ENCODE peak calls at places on chromosome 18, in four cellular contexts. One of them, this sample, is unnamed.

GRCh38 chr18:63908858-63909257 is 1.1 kb downstream of the SERPINB10 start:
- DNase-seq in Panc1: no peak
- DNase-seq in HCT116: no peak
- DNase-seq in K562: no peak
- DNase-seq in this sample: no peak

GRCh38 chr18:3593381-3593903 is 143.5 kb downstream of the TGIF1 start:
- DNase-seq in Panc1: no peak
- DNase-seq in HCT116: no peak
- DNase-seq in K562: peak
- DNase-seq in this sample: no peak

GRCh38 chr18:48290162-48290926 is 118.8 kb downstream of the ZBTB7C start:
- DNase-seq in Panc1: no peak
- DNase-seq in HCT116: no peak
- DNase-seq in K562: no peak
- DNase-seq in this sample: no peak

GRCh38 chr18:74252032-74252380 is 39.8 kb downstream of the CYB5A start:
- DNase-seq in Panc1: no peak
- DNase-seq in HCT116: no peak
- DNase-seq in K562: no peak
- DNase-seq in this sample: no peak

GRCh38 chr18:23956483-23956882 is 58.1 kb upstream of the TTC39C start:
- DNase-seq in Panc1: no peak
- DNase-seq in HCT116: no peak
- DNase-seq in K562: no peak
- DNase-seq in this sample: no peak

GRCh38 chr18:32019251-32019943 is 772 bp downstream of the RNF125 start:
- DNase-seq in Panc1: no peak
- DNase-seq in HCT116: peak
- DNase-seq in K562: peak
- DNase-seq in this sample: peak

GRCh38 chr18:10259934-10260333 is 194.5 kb upstream of the APCDD1 start:
- DNase-seq in Panc1: no peak
- DNase-seq in HCT116: no peak
- DNase-seq in K562: no peak
- DNase-seq in this sample: no peak

GRCh38 chr18:46283268-46283667 is 179.1 kb downstream of the HAUS1 start:
- DNase-seq in Panc1: no peak
- DNase-seq in HCT116: no peak
- DNase-seq in K562: peak
- DNase-seq in this sample: no peak

GRCh38 chr18:79664525-79665125 is 15.0 kb upstream of the CTDP1 start:
- DNase-seq in Panc1: peak
- DNase-seq in HCT116: no peak
- DNase-seq in K562: no peak
- DNase-seq in this sample: no peak

GRCh38 chr18:22339913-22340312 is 77.8 kb downstream of the CTAGE1 start:
- DNase-seq in Panc1: no peak
- DNase-seq in HCT116: no peak
- DNase-seq in K562: no peak
- DNase-seq in this sample: no peak

GRCh38 chr18:63157293-63158011 is 162.1 kb downstream of the BCL2 start:
- DNase-seq in Panc1: no peak
- DNase-seq in HCT116: no peak
- DNase-seq in K562: no peak
- DNase-seq in this sample: no peak

GRCh38 chr18:52481116-52481515 is 141.1 kb downstream of the DCC start:
- DNase-seq in Panc1: no peak
- DNase-seq in HCT116: no peak
- DNase-seq in K562: no peak
- DNase-seq in this sample: no peak

GRCh38 chr18:60358516-60358915 is 14.1 kb downstream of the MC4R start:
- DNase-seq in Panc1: no peak
- DNase-seq in HCT116: no peak
- DNase-seq in K562: no peak
- DNase-seq in this sample: no peak

GRCh38 chr18:79640875-79641274 is 38.7 kb upstream of the CTDP1 start:
- DNase-seq in Panc1: no peak
- DNase-seq in HCT116: no peak
- DNase-seq in K562: no peak
- DNase-seq in this sample: no peak

GRCh38 chr18:80175451-80176235 is 66.6 kb downstream of the ADNP2 start:
- DNase-seq in Panc1: no peak
- DNase-seq in HCT116: no peak
- DNase-seq in K562: no peak
- DNase-seq in this sample: no peak

GRCh38 chr18:32391126-32391525 is 79.6 kb downstream of the GAREM1 start:
- DNase-seq in Panc1: no peak
- DNase-seq in HCT116: no peak
- DNase-seq in K562: no peak
- DNase-seq in this sample: no peak

GRCh38 chr18:40431071-40431998 is 1523.7 kb upstream of the PIK3C3 start:
- DNase-seq in Panc1: no peak
- DNase-seq in HCT116: no peak
- DNase-seq in K562: no peak
- DNase-seq in this sample: no peak

GRCh38 chr18:36372902-36373301 is 75.4 kb downstream of the FHOD3 start:
- DNase-seq in Panc1: no peak
- DNase-seq in HCT116: no peak
- DNase-seq in K562: no peak
- DNase-seq in this sample: no peak

GRCh38 chr18:46051731-46052461 is 20.2 kb downstream of the PSTPIP2 start:
- DNase-seq in Panc1: no peak
- DNase-seq in HCT116: no peak
- DNase-seq in K562: no peak
- DNase-seq in this sample: peak

GRCh38 chr18:36352384-36352783 is 54.9 kb downstream of the FHOD3 start:
- DNase-seq in Panc1: no peak
- DNase-seq in HCT116: no peak
- DNase-seq in K562: no peak
- DNase-seq in this sample: no peak

GRCh38 chr18:11308499-11308898 is 159.1 kb upstream of the PIEZO2 start:
- DNase-seq in Panc1: no peak
- DNase-seq in HCT116: no peak
- DNase-seq in K562: no peak
- DNase-seq in this sample: no peak

GRCh38 chr18:11494093-11494492 is 115.3 kb upstream of the SLC35G4 start:
- DNase-seq in Panc1: no peak
- DNase-seq in HCT116: no peak
- DNase-seq in K562: no peak
- DNase-seq in this sample: peak

GRCh38 chr18:59802031-59802430 is 97.8 kb upstream of the PMAIP1 start:
- DNase-seq in Panc1: no peak
- DNase-seq in HCT116: no peak
- DNase-seq in K562: no peak
- DNase-seq in this sample: no peak

GRCh38 chr18:3869848-3870247 is 419.9 kb downstream of the TGIF1 start:
- DNase-seq in Panc1: peak
- DNase-seq in HCT116: peak
- DNase-seq in K562: peak
- DNase-seq in this sample: peak

GRCh38 chr18:54181856-54182612 is 42.4 kb downstream of the MBD2 start:
- DNase-seq in Panc1: no peak
- DNase-seq in HCT116: no peak
- DNase-seq in K562: no peak
- DNase-seq in this sample: no peak

GRCh38 chr18:24112874-24113615 is 25.8 kb upstream of the CABYR start:
- DNase-seq in Panc1: no peak
- DNase-seq in HCT116: peak
- DNase-seq in K562: no peak
- DNase-seq in this sample: peak

GRCh38 chr18:21298351-21298750 is 56.3 kb downstream of the GREB1L start:
- DNase-seq in Panc1: no peak
- DNase-seq in HCT116: no peak
- DNase-seq in K562: no peak
- DNase-seq in this sample: no peak

DNA sequence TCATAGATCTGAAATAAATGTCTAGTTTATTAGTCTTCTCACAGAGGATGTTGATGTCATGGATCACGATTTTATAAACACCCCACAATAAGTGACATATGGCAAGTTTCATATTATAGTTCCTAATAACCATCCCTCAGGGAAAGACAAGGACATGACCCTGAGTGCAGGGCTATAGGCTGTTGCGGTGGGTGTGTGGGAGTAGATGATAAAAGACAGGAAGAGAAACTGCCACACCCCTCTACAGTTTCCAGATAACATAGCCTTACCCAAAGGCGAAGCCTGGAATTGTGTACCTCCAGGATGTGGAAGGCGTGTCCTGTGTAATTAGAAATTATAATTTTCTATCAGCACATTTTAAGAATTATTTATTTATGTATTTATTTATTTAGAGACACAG is 2.4 kb upstream of the NEDD4L start:
- DNase-seq in Panc1: no peak
- DNase-seq in HCT116: no peak
- DNase-seq in K562: peak
- DNase-seq in this sample: peak
- TF ChIP-seq TCF7L2 in Panc1: no peak
- TF ChIP-seq TCF7L2 in HCT116: no peak
- TF ChIP-seq TCF7L2 in K562: no peak
- TF ChIP-seq TCF7L2 in this sample: no peak

GRCh38 chr18:26655010-26655613 is 106.8 kb upstream of the KCTD1 start:
- DNase-seq in Panc1: no peak
- DNase-seq in HCT116: no peak
- DNase-seq in K562: no peak
- DNase-seq in this sample: no peak

GRCh38 chr18:26654173-26655009 is 106.0 kb upstream of the KCTD1 start:
- DNase-seq in Panc1: no peak
- DNase-seq in HCT116: no peak
- DNase-seq in K562: no peak
- DNase-seq in this sample: no peak

GRCh38 chr18:26656944-26657536 is 108.7 kb upstream of the KCTD1 start:
- DNase-seq in Panc1: no peak
- DNase-seq in HCT116: no peak
- DNase-seq in K562: no peak
- DNase-seq in this sample: peak

GRCh38 chr18:26656401-26656943 is 108.1 kb upstream of the KCTD1 start:
- DNase-seq in Panc1: no peak
- DNase-seq in HCT116: no peak
- DNase-seq in K562: no peak
- DNase-seq in this sample: no peak

GRCh38 chr18:26655614-26656400 is 107.5 kb upstream of the KCTD1 start:
- DNase-seq in Panc1: no peak
- DNase-seq in HCT116: no peak
- DNase-seq in K562: no peak
- DNase-seq in this sample: no peak
- TF ChIP-seq TCF7L2 in Panc1: no peak
- TF ChIP-seq TCF7L2 in HCT116: no peak
- TF ChIP-seq TCF7L2 in K562: no peak
- TF ChIP-seq TCF7L2 in this sample: no peak

GRCh38 chr18:56108486-56109367 is 520.7 kb upstream of the TCF4 start:
- DNase-seq in Panc1: no peak
- DNase-seq in HCT116: no peak
- DNase-seq in K562: no peak
- DNase-seq in this sample: no peak

GRCh38 chr18:56115072-56116038 is 523.0 kb downstream of the TXNL1 start:
- DNase-seq in Panc1: no peak
- DNase-seq in HCT116: no peak
- DNase-seq in K562: no peak
- DNase-seq in this sample: no peak

GRCh38 chr18:56112984-56113383 is 525.0 kb upstream of the TCF4 start:
- DNase-seq in Panc1: no peak
- DNase-seq in HCT116: no peak
- DNase-seq in K562: no peak
- DNase-seq in this sample: no peak

GRCh38 chr18:56107821-56108485 is 520.0 kb upstream of the TCF4 start:
- DNase-seq in Panc1: no peak
- DNase-seq in HCT116: no peak
- DNase-seq in K562: no peak
- DNase-seq in this sample: no peak

DNA sequence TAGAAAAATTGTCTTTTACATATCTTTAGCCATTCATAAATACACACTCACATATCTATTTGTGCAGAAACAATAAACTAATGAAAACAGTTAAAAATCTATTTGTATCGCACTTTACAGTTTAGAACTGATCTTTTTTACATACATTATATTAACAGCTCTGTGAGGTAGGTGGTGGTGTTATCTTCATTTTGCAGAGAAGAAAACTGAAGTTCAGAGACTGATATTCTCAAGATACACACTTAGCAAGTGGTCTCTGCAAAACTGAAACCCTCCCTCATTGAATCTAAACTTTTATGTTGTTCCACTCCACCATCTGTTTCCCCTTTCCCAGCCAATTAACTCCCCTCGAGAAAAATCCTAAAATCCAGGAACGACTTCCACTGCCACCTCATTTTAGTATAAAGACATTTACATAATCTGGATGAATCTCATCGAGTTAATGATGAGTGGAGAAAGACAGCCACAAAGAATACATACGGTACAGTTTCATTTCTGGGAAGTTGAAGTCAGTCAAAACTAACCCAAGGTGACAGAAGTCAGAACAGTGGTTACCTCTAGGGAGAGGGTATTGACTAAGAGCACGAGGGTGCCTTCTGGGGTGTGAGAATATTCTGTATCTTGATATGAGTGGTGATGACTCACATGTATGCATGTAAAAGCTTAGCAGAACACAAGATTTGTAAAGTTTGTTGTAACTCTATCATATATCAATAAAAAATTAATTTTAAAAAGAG is 524.2 kb upstream of the TCF4 start:
- DNase-seq in Panc1: no peak
- DNase-seq in HCT116: no peak
- DNase-seq in K562: no peak
- DNase-seq in this sample: no peak
- TF ChIP-seq TCF7L2 in Panc1: no peak
- TF ChIP-seq TCF7L2 in HCT116: no peak
- TF ChIP-seq TCF7L2 in K562: no peak
- TF ChIP-seq TCF7L2 in this sample: no peak

DNA sequence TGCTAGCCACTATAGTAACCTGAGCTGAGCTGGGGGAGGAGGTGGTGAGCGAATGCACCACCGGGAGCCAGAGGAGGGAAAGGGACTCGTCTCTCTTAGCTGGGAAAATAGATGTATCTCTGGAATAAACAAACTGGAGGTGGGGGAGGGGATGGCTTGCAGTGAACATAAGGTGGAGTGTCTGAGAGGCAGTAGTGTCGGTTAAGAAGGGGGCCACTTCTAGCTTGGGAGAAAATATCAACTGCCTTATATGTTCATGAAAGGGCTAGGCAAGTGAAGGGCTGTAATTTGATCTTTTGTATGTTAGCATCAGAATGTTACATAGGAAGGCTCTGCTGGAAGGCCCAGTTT is 2.2 kb downstream of the SETBP1 start:
- DNase-seq in Panc1: no peak
- DNase-seq in HCT116: no peak
- DNase-seq in K562: no peak
- DNase-seq in this sample: no peak
- TF ChIP-seq TCF7L2 in Panc1: no peak
- TF ChIP-seq TCF7L2 in HCT116: no peak
- TF ChIP-seq TCF7L2 in K562: no peak
- TF ChIP-seq TCF7L2 in this sample: no peak

DNA sequence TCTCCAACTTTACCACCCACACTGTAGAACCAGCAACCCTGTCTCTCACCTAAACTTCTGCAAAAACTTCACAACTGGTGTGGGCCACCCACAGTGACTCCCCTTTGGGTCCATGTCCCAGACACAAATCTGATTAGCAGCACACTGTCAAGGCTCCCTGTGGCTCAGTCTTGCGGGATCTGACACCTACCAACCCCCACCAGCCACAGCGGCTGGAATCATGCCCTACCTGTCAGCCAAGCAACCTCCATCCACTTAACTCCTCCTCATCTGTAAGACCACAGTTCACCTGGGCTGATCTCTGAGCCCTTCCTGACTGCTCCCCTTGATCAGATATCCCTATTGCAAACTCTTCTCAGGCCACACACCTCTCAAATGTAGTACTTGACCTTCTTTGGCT is 14.6 kb downstream of the TCF4 start:
- DNase-seq in Panc1: no peak
- DNase-seq in HCT116: no peak
- DNase-seq in K562: no peak
- DNase-seq in this sample: no peak
- TF ChIP-seq TCF7L2 in Panc1: no peak
- TF ChIP-seq TCF7L2 in HCT116: no peak
- TF ChIP-seq TCF7L2 in K562: no peak
- TF ChIP-seq TCF7L2 in this sample: no peak